ENCODE peak calls at places on chromosomes 2 and 18, in nine cellular contexts. B is IMR-90, X is neuronal stem cell, L is A549, M is GM12878, U is GM23248, S is mammary epithelial cell, J is MM.1S, N is PC-3. K is an unnamed sample.

GRCh38 chr18:65788373-65788772 is 37.6 kb downstream of the CDH7 start:
- DNase-seq in B (no peak), X (no peak), L (peak), M (no peak), U (no peak), S (no peak), J (peak), N (peak), K (no peak)

GRCh38 chr2:155368934-155369333 is 670.4 kb downstream of the KCNJ3 start:
- DNase-seq in B (peak), X (no peak), L (peak), M (no peak), U (peak), S (peak), J (peak), N (peak), K (peak)

GRCh38 chr2:44740678-44741077 is 200.8 kb upstream of the SIX3 start:
- DNase-seq in B (peak), X (no peak), L (no peak), M (no peak), U (peak), S (no peak), J (no peak), N (peak), K (no peak)

GRCh38 chr2:28610583-28611201 is 114.8 kb downstream of the PLB1 start:
- DNase-seq in B (peak), X (no peak), L (peak), M (no peak), U (peak), S (peak), J (no peak), N (peak), K (no peak)

GRCh38 chr2:57368190-57368589 is 678.4 kb upstream of the VRK2 start:
- DNase-seq in B (no peak), X (no peak), L (no peak), M (no peak), U (no peak), S (peak), J (no peak), N (no peak), K (no peak)

GRCh38 chr2:225040862-225041209 is 1.4 kb downstream of the DOCK10 start:
- DNase-seq in B (peak), X (no peak), L (peak), M (no peak), U (peak), S (no peak), J (peak), N (peak), K (peak)

GRCh38 chr2:212177724-212178123 is 360.9 kb downstream of the ERBB4 start:
- DNase-seq in B (peak), X (no peak), L (no peak), M (no peak), U (peak), S (no peak), J (no peak), N (peak), K (no peak)

GRCh38 chr18:59311631-59312030 is 6.8 kb downstream of the CPLX4 start:
- DNase-seq in B (peak), X (no peak), L (no peak), M (no peak), U (peak), S (peak), J (no peak), N (peak), K (no peak)

GRCh38 chr2:149075868-149076267 is 37.4 kb downstream of the LYPD6B start:
- DNase-seq in B (no peak), X (peak), L (no peak), M (no peak), U (no peak), S (no peak), J (no peak), N (no peak), K (no peak)

GRCh38 chr18:35740616-35741015 is 159.1 kb downstream of the GALNT1 start:
- DNase-seq in B (no peak), X (no peak), L (no peak), M (no peak), U (no peak), S (no peak), J (no peak), N (no peak), K (no peak)

GRCh38 chr2:119647440-119648169 is 31.4 kb upstream of the TMEM177 start:
- DNase-seq in B (peak), X (no peak), L (no peak), M (peak), U (peak), S (peak), J (peak), N (peak), K (peak)

GRCh38 chr2:145184741-145185671 is 665.1 kb upstream of the ZEB2 start:
- DNase-seq in B (peak), X (no peak), L (no peak), M (no peak), U (peak), S (no peak), J (no peak), N (no peak), K (no peak)

GRCh38 chr2:148303166-148303565 is 282.3 kb downstream of the MBD5 start:
- DNase-seq in B (no peak), X (peak), L (no peak), M (no peak), U (no peak), S (no peak), J (no peak), N (no peak), K (no peak)

GRCh38 chr18:79383388-79384056 is 12.2 kb upstream of the NFATC1 start:
- DNase-seq in B (no peak), X (no peak), L (no peak), M (no peak), U (no peak), S (no peak), J (no peak), N (no peak), K (no peak)

GRCh38 chr2:98912221-98912851 is 23.7 kb downstream of the CRACDL start:
- DNase-seq in B (peak), X (no peak), L (peak), M (no peak), U (peak), S (peak), J (no peak), N (peak), K (no peak)

GRCh38 chr2:69694894-69695849 is 46.8 kb upstream of the ANXA4 start:
- DNase-seq in B (peak), X (no peak), L (peak), M (no peak), U (peak), S (peak), J (no peak), N (peak), K (no peak)

GRCh38 chr2:2787301-2787907 is 456.3 kb upstream of the MYT1L start:
- DNase-seq in B (no peak), X (no peak), L (no peak), M (no peak), U (no peak), S (no peak), J (no peak), N (no peak), K (no peak)

GRCh38 chr2:148253716-148254115 is 232.8 kb downstream of the MBD5 start:
- DNase-seq in B (peak), X (no peak), L (peak), M (no peak), U (no peak), S (peak), J (no peak), N (peak), K (peak)

GRCh38 chr2:174916270-174916930 is 88.8 kb downstream of the CHN1 start:
- DNase-seq in B (no peak), X (no peak), L (no peak), M (no peak), U (no peak), S (no peak), J (no peak), N (no peak), K (no peak)

GRCh38 chr18:66111018-66111417 is 360.2 kb downstream of the CDH7 start:
- DNase-seq in B (no peak), X (no peak), L (no peak), M (no peak), U (no peak), S (no peak), J (no peak), N (no peak), K (no peak)

GRCh38 chr2:37109523-37109922 is 25.2 kb downstream of the GPATCH11 start:
- DNase-seq in B (peak), X (no peak), L (no peak), M (no peak), U (no peak), S (no peak), J (no peak), N (no peak), K (no peak)

GRCh38 chr18:12369211-12369610 is 7.8 kb downstream of the AFG3L2 start:
- DNase-seq in B (no peak), X (no peak), L (no peak), M (no peak), U (no peak), S (no peak), J (no peak), N (no peak), K (no peak)

GRCh38 chr2:111032721-111033532 is 87.8 kb upstream of the BCL2L11 start:
- DNase-seq in B (peak), X (no peak), L (peak), M (no peak), U (peak), S (peak), J (no peak), N (peak), K (no peak)

GRCh38 chr2:227411990-227412350 is 24.2 kb upstream of the SCYGR1 start:
- DNase-seq in B (peak), X (no peak), L (no peak), M (no peak), U (no peak), S (peak), J (no peak), N (peak), K (no peak)

GRCh38 chr2:227411320-227411989 is 23.7 kb upstream of the SCYGR1 start:
- DNase-seq in B (peak), X (no peak), L (peak), M (peak), U (peak), S (peak), J (peak), N (peak), K (no peak)

GRCh38 chr2:227412877-227413276 is 25.1 kb upstream of the SCYGR1 start:
- DNase-seq in B (no peak), X (no peak), L (no peak), M (no peak), U (no peak), S (no peak), J (no peak), N (no peak), K (no peak)

GRCh38 chr2:227414846-227415245 is 27.1 kb upstream of the SCYGR1 start:
- DNase-seq in B (peak), X (no peak), L (peak), M (no peak), U (peak), S (peak), J (no peak), N (peak), K (no peak)

DNA sequence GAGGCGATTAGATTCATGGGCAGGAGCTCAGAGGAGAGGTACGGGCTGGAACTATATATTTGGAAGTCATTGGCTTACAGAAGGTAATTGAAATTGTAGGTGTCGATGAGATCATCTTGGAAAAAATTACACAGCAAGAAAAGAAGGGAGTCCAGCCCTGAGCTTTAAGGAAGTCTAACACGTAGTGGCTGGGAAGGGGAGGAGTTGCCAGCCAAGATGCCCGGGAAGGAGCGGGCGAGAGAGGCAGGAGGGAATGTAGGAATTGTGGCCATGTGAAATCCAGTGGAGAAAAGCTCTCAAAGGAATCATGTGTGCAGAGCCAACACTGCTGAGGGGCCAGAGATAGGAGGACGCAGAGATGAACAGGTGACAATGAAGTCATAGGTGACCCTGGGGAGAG is 25.6 kb upstream of the SCYGR1 start:
- DNase-seq in B (no peak), X (no peak), L (no peak), M (no peak), U (no peak), S (no peak), J (no peak), N (no peak), K (no peak)
- H3K4me2 ChIP-seq in B (no peak), X (no peak), L (peak), M (no peak), U (no peak), S (no peak), J (no peak), N (no peak), K (no peak)

GRCh38 chr2:239554761-239555565 is 154.1 kb upstream of the HDAC4 start:
- DNase-seq in B (no peak), X (no peak), L (no peak), M (no peak), U (no peak), S (no peak), J (no peak), N (no peak), K (no peak)
- H3K4me2 ChIP-seq in B (no peak), X (no peak), L (no peak), M (no peak), U (no peak), S (no peak), J (no peak), N (no peak), K (no peak)

GRCh38 chr2:8658064-8658862 is 23.6 kb upstream of the ID2 start:
- DNase-seq in B (no peak), X (no peak), L (no peak), M (no peak), U (no peak), S (no peak), J (no peak), N (no peak), K (no peak)
- H3K4me2 ChIP-seq in B (no peak), X (no peak), L (no peak), M (no peak), U (no peak), S (no peak), J (no peak), N (no peak), K (no peak)

GRCh38 chr2:143901185-143901842 is 618.6 kb downstream of the ZEB2 start:
- DNase-seq in B (peak), X (no peak), L (peak), M (no peak), U (peak), S (peak), J (no peak), N (peak), K (no peak)
- H3K4me2 ChIP-seq in B (peak), X (no peak), L (no peak), M (peak), U (peak), S (peak), J (no peak), N (peak), K (no peak)